ENCODE peak calls at places on chromosomes 13 and 19, in ten cellular contexts. E is sigmoid colon; T is thoracic aorta; H is CD4-positive, CD25-positive, alpha-beta regulatory T cell; B is neuronal stem cell; U is ovary; Z is HL-60; R is endodermal cell; M is mammary epithelial cell; W is aorta. L is an unnamed sample. For H3K27me3, the result is how much of the 10 kb centered on the place peaks cover.

GRCh38 chr19:2280633-2281264 is 1.2 kb downstream of the PEAK3 start:
- DNase-seq in Z (no peak), W (no peak), H (no peak), R (no peak), M (no peak), T (no peak), B (no peak), U (no peak), E (no peak), L (no peak)

GRCh38 chr13:31110169-31110568 is 51.5 kb downstream of the HSPH1 start:
- DNase-seq in R (no peak), W (no peak), Z (no peak), U (no peak), H (no peak), E (no peak), T (no peak), B (no peak), M (no peak), L (no peak)

GRCh38 chr13:89003656-89004055 is 1332.5 kb downstream of the SLITRK5 start:
- DNase-seq in U (no peak), T (no peak), M (no peak), H (no peak), B (no peak), R (no peak), W (no peak), Z (no peak), E (no peak), L (no peak)

GRCh38 chr19:35292986-35293732 is 1.2 kb downstream of the MAG start:
- DNase-seq in M (peak), H (no peak), Z (no peak), U (no peak), T (no peak), W (no peak), B (no peak), E (no peak), R (peak), L (no peak)

GRCh38 chr19:14775855-14776254 is 2.5 kb downstream of the ADGRE2 start:
- DNase-seq in T (no peak), Z (peak), R (no peak), U (no peak), H (no peak), E (no peak), B (no peak), M (no peak), W (peak), L (no peak)

GRCh38 chr13:99028890-99029289 is 51.0 kb upstream of the DOCK9 start:
- DNase-seq in T (no peak), Z (no peak), H (peak), M (no peak), B (no peak), R (peak), E (no peak), U (no peak), W (no peak), L (peak)

GRCh38 chr19:40284251-40284500 is 969 bp downstream of the AKT2 start:
- DNase-seq in T (no peak), R (no peak), M (no peak), E (no peak), W (no peak), U (no peak), Z (no peak), B (no peak), H (no peak), L (no peak)

GRCh38 chr13:51849145-51850101 is 4.4 kb upstream of the TMEM272 start:
- DNase-seq in E (no peak), B (peak), Z (no peak), U (no peak), M (no peak), H (peak), W (no peak), T (no peak), R (peak), L (peak)

GRCh38 chr19:9847087-9847671 is 12.1 kb downstream of the PIN1 start:
- DNase-seq in U (peak), W (peak), B (no peak), H (peak), T (peak), M (peak), Z (peak), R (peak), E (peak), L (peak)

GRCh38 chr19:54191671-54192453 is 754 bp downstream of the TSEN34 start:
- DNase-seq in Z (no peak), E (peak), R (no peak), T (no peak), H (no peak), M (no peak), W (peak), U (peak), B (no peak), L (no peak)

GRCh38 chr13:113846639-113847318 is 17.1 kb downstream of the GAS6 start:
- DNase-seq in R (peak), H (peak), T (no peak), U (peak), B (no peak), E (no peak), W (peak), Z (no peak), M (no peak), L (no peak)

GRCh38 chr13:102504002-102504401 is 92.8 kb upstream of the TPP2 start:
- DNase-seq in T (no peak), R (no peak), B (no peak), Z (no peak), U (no peak), M (no peak), E (no peak), H (no peak), W (no peak), L (no peak)

GRCh38 chr13:88000239-88000638 is 329.1 kb downstream of the SLITRK5 start:
- DNase-seq in Z (no peak), M (no peak), U (no peak), T (no peak), W (no peak), B (no peak), R (peak), H (no peak), E (no peak), L (no peak)

DNA sequence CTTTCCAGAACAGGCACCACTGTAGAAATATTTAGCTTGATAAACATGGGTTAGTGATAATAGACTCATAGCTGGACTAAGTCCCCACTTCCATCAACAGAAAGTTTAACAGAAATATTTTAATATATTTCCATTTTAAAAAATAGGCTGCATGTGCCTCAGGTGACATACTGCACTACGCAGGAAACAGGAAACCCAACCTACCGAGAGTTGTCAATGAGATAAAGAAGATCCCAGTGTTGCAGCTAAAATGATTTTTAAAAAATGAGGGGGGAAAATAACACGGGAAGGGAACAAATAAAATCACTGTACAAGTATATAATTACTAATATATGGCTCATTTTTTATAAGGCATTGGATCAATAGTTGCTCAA is 154.8 kb downstream of the TBC1D4 start:
- DNase-seq in Z (no peak), T (no peak), R (no peak), U (no peak), W (no peak), H (peak), E (no peak), B (no peak), M (no peak), L (no peak)
- H3K4me3 ChIP-seq in Z (no peak), T (no peak), R (no peak), U (no peak), W (no peak), H (peak), E (no peak), B (no peak), M (no peak), L (no peak)

GRCh38 chr19:47432091-47432490 is 12.8 kb upstream of the MEIS3 start:
- DNase-seq in B (no peak), R (no peak), M (no peak), H (no peak), E (no peak), T (no peak), U (no peak), Z (no peak), W (no peak), L (no peak)

GRCh38 chr19:47433121-47433520 is 13.8 kb upstream of the MEIS3 start:
- DNase-seq in R (no peak), Z (no peak), B (no peak), M (no peak), T (no peak), E (no peak), W (no peak), H (peak), U (no peak), L (no peak)

GRCh38 chr19:47430041-47430802 is 10.9 kb upstream of the MEIS3 start:
- DNase-seq in H (peak), E (no peak), M (no peak), R (peak), B (no peak), U (no peak), T (no peak), W (no peak), Z (no peak), L (no peak)

GRCh38 chr19:47434088-47434487 is 14.8 kb upstream of the MEIS3 start:
- DNase-seq in U (no peak), M (no peak), R (no peak), T (no peak), Z (no peak), E (no peak), B (no peak), W (no peak), H (no peak), L (no peak)

GRCh38 chr19:47432499-47432898 is 13.2 kb upstream of the MEIS3 start:
- DNase-seq in M (no peak), H (no peak), B (no peak), W (no peak), Z (no peak), T (no peak), R (no peak), E (no peak), U (no peak), L (no peak)
- H3K27me3 ChIP-seq in M (under half), H (under half), B (under half), W (under half), Z (under half), T (under half), R (under half), E (under half), U (under half), L (under half)

GRCh38 chr13:32537580-32538233 is 888 bp downstream of the N4BP2L2 start:
- DNase-seq in B (no peak), T (no peak), H (peak), W (peak), U (peak), Z (peak), M (peak), E (no peak), R (peak), L (peak)
- H3K4me3 ChIP-seq in B (peak), T (peak), H (peak), W (peak), U (peak), Z (peak), M (peak), E (peak), R (peak), L (peak)

GRCh38 chr19:44770550-44771257 is 7.0 kb upstream of the CBLC start:
- DNase-seq in W (peak), T (peak), H (peak), B (peak), U (peak), R (peak), Z (peak), M (peak), E (peak), L (peak)

GRCh38 chr19:44767295-44768180 is 10.2 kb upstream of the CBLC start:
- DNase-seq in U (no peak), E (no peak), B (no peak), T (no peak), W (no peak), H (no peak), R (no peak), Z (no peak), M (no peak), L (no peak)

GRCh38 chr19:44762033-44762432 is 13.5 kb downstream of the BCL3 start:
- DNase-seq in Z (no peak), U (no peak), B (no peak), T (no peak), W (no peak), E (peak), R (no peak), M (no peak), H (no peak), L (no peak)

GRCh38 chr19:44764975-44765948 is 12.4 kb upstream of the CBLC start:
- DNase-seq in R (no peak), H (no peak), W (no peak), Z (peak), U (no peak), T (no peak), B (no peak), E (peak), M (no peak), L (no peak)

GRCh38 chr19:44765949-44766335 is 11.7 kb upstream of the CBLC start:
- DNase-seq in U (no peak), B (no peak), M (no peak), Z (no peak), T (no peak), W (no peak), H (no peak), E (no peak), R (no peak), L (no peak)
- H3K27me3 ChIP-seq in U (under half), B (under half), M (under half), Z (under half), T (under half), W (under half), H (under half), E (under half), R (under half), L (under half)

DNA sequence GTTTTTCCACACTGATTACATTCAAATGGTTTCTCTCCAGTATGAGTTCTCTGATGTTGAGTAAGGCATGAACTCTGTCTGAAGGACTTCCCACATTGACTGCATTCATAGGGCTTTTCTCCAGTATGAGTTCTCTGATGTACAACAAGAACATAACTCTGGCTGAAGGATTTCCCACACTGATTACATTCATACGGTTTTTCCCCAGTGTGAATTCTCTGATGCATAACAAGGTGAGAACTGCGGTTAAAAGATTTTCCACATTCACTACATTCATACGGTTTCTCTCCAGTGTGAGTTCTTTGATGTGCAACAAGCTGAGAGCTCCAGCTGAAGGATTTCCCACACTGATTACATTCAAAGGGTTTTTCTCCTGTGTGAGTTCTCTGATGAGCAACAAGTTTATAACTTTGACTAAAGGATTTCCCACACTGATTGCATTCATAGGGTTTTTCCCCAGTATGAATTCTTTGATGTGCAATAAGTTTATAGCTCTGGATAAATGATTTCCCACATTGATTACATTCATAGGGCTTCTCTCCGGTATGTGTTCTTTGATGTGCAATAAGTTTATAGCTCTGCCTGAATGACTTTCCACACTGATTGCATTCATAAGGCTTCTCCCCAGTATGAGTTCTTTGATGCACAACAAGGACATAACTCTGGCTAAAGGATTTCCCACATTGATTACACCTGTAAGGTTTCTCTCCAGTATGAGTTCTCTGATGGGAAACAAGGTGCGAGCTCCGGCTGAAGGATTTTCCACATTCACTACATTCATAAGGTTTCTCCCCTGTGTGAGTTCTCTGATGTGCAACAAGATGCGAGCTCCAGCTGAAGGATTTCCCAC is 23.5 kb downstream of the ZNF180 start:
- DNase-seq in M (peak), H (peak), B (no peak), R (no peak), U (no peak), Z (no peak), E (no peak), W (no peak), T (no peak), L (no peak)
- H3K4me3 ChIP-seq in M (no peak), H (peak), B (no peak), R (peak), U (no peak), Z (no peak), E (no peak), W (no peak), T (no peak), L (no peak)

DNA sequence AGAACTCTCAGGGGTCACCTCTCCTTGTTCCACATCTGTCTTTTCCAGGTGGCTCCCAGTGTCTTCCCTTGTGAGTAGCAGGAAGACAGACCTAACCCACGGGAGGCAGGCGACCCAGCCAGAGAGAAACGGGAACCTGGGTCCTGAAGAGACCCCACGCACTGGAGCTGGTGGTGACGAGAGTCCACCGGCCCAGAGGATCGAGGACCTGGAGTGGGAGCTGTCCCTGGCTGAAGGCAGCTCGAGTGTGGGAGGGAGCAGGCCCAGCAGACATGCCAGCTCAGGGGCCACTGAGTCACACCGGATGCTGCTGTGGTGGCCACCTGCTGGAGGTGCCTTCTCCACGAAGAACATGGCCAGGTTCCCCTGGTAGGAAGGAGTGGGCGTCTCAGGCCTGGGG is 66.5 kb upstream of the ATP12A start:
- DNase-seq in B (no peak), H (no peak), R (peak), W (peak), E (no peak), U (no peak), Z (no peak), M (no peak), T (no peak), L (no peak)
- H3K27me3 ChIP-seq in B (under half), H (under half), R (under half), W (under half), E (under half), U (under half), Z (under half), M (under half), T (under half), L (under half)

GRCh38 chr19:8681345-8682021 is 17.1 kb downstream of the ACTL9 start:
- DNase-seq in W (no peak), B (no peak), R (no peak), M (no peak), H (no peak), T (no peak), U (no peak), Z (peak), E (no peak), L (no peak)

GRCh38 chr19:8684001-8684902 is 14.3 kb downstream of the ACTL9 start:
- DNase-seq in W (no peak), Z (no peak), T (no peak), B (no peak), M (no peak), E (no peak), U (no peak), H (no peak), R (peak), L (no peak)

GRCh38 chr19:8682931-8683330 is 15.7 kb downstream of the ACTL9 start:
- DNase-seq in U (no peak), B (no peak), Z (no peak), H (no peak), M (no peak), T (no peak), W (no peak), R (peak), E (no peak), L (no peak)

GRCh38 chr19:8680676-8681344 is 17.8 kb downstream of the ACTL9 start:
- DNase-seq in W (no peak), T (no peak), B (no peak), U (no peak), Z (no peak), M (no peak), R (no peak), H (no peak), E (no peak), L (no peak)

GRCh38 chr19:8682472-8682871 is 16.1 kb downstream of the ACTL9 start:
- DNase-seq in B (no peak), M (no peak), U (no peak), Z (no peak), E (no peak), R (no peak), T (no peak), W (no peak), H (no peak), L (no peak)
- H3K4me3 ChIP-seq in B (no peak), M (no peak), U (no peak), Z (no peak), E (no peak), R (no peak), T (no peak), W (no peak), H (no peak), L (no peak)

GRCh38 chr19:5799247-5800241 is 5.3 kb upstream of the NRTN start:
- DNase-seq in W (no peak), Z (no peak), E (no peak), M (no peak), U (peak), B (no peak), H (no peak), R (no peak), T (no peak), L (peak)

GRCh38 chr19:5803752-5804515 is 933 bp upstream of the NRTN start:
- DNase-seq in W (peak), E (peak), U (peak), Z (peak), M (peak), T (no peak), B (peak), H (peak), R (peak), L (peak)

GRCh38 chr19:5800361-5801270 is 4.3 kb upstream of the NRTN start:
- DNase-seq in T (no peak), B (no peak), E (no peak), U (no peak), Z (no peak), H (no peak), R (no peak), M (no peak), W (no peak), L (no peak)

GRCh38 chr19:5803441-5803751 is 1.5 kb upstream of the NRTN start:
- DNase-seq in Z (no peak), W (no peak), H (no peak), M (no peak), R (no peak), T (no peak), B (no peak), U (no peak), E (peak), L (no peak)

DNA sequence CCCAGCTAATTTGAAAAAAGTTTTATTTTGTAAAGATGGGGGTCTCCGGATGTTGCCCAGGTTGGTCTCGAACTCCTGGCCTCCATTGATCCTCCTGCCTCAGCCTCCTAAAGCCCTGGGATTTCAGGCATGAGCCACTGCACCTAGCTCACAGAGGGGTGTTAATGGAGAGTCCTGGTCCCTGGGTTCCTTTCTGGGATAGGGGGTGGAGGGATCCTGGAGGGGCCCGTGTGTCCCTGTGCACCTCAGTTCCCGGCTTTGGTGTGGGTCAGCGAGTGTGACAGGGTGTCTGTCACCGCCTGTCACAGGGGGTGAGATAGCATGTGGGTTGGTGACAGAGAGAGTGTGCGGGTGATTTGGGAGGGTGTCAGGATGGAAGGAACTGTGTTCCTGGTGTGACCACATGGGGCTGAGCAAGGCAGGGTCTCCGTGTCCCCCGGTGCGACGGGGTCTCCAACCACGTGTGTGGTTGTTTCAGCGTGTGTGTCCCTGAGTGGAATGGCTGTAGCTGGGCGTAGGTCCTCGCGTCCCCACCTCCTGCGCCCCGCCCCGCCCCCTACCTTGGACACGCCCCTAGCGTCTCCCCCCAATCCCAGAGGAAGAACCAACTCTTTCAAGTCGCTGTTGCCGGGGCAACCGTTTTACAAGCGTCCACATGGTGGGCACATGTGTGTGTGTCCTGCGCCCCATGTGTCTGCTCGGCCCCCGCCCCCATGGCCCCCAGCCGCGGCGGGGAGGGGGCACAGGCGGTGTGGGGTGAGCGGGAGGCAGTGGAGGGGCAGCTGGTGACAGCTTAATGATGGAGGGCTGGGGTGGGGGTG is 2.9 kb upstream of the NRTN start:
- DNase-seq in E (peak), W (no peak), H (no peak), U (no peak), M (no peak), Z (no peak), T (no peak), B (peak), R (peak), L (peak)
- H3K27me3 ChIP-seq in E (under half), W (under half), H (under half), U (under half), M (under half), Z (under half), T (under half), B (under half), R (under half), L (under half)

L was measured in BE2C.